ENCODE peak calls at places on chromosomes 4 and X, in six cellular contexts. N is H7; C is mesendoderm; L is heart left ventricle; M is CD8-positive, alpha-beta T cell; E is AG10803. I is an unnamed sample.

GRCh38 chr4:13933163-13933562 is 305.6 kb upstream of the BOD1L1 start:
- DNase-seq in N (no peak), C (no peak), L (no peak), M (no peak), E (peak), I (no peak)

GRCh38 chrX:35006361-35006760 is 63.8 kb downstream of the FAM47B start:
- DNase-seq in N (no peak), C (no peak), L (no peak), M (no peak), E (no peak), I (no peak)

GRCh38 chrX:153061732-153062131 is 5.5 kb downstream of the PNMA3 start:
- DNase-seq in N (no peak), C (no peak), L (no peak), M (no peak), E (peak), I (no peak)

GRCh38 chrX:147914609-147915008 is 2.9 kb downstream of the FMR1 start:
- DNase-seq in N (no peak), C (no peak), L (no peak), M (no peak), E (no peak), I (no peak)

GRCh38 chr4:159016527-159017137 is 86.2 kb upstream of the RAPGEF2 start:
- DNase-seq in N (peak), C (peak), L (no peak), M (no peak), E (no peak), I (no peak)

GRCh38 chr4:123709336-123709735 is 312.7 kb downstream of the SPRY1 start:
- DNase-seq in N (no peak), C (no peak), L (no peak), M (no peak), E (no peak), I (no peak)

GRCh38 chr4:31365006-31365690 is 645.0 kb downstream of the PCDH7 start:
- DNase-seq in N (peak), C (no peak), L (no peak), M (no peak), E (peak), I (no peak)

GRCh38 chrX:19545651-19546050 is 30.3 kb upstream of the MAP3K15 start:
- DNase-seq in N (no peak), C (no peak), L (no peak), M (no peak), E (no peak), I (no peak)

GRCh38 chr4:7518871-7519637 is 84.3 kb upstream of the PSAPL1 start:
- DNase-seq in N (no peak), C (no peak), L (peak), M (no peak), E (no peak), I (no peak)

GRCh38 chr4:186040316-186040715 is 28.6 kb upstream of the TLR3 start:
- DNase-seq in N (no peak), C (no peak), L (no peak), M (no peak), E (no peak), I (no peak)

GRCh38 chrX:20514358-20514757 is 247.6 kb upstream of the RPS6KA3 start:
- DNase-seq in N (no peak), C (no peak), L (no peak), M (no peak), E (peak), I (no peak)

GRCh38 chrX:124328765-124329164 is 3.7 kb upstream of the TEX13D start:
- DNase-seq in N (no peak), C (peak), L (no peak), M (no peak), E (peak), I (no peak)

GRCh38 chr4:119028296-119028695 is 107.3 kb upstream of the MYOZ2 start:
- DNase-seq in N (no peak), C (no peak), L (no peak), M (no peak), E (peak), I (no peak)

GRCh38 chr4:163161536-163162205 is 5.0 kb downstream of the NAF1 start:
- DNase-seq in N (no peak), C (no peak), L (no peak), M (no peak), E (peak), I (no peak)

GRCh38 chr4:81136161-81136910 is 78.7 kb downstream of the PRKG2 start:
- DNase-seq in N (no peak), C (no peak), L (no peak), M (no peak), E (peak), I (peak)

GRCh38 chr4:63269156-63269555 is 1140.1 kb downstream of the TECRL start:
- DNase-seq in N (no peak), C (no peak), L (no peak), M (no peak), E (no peak), I (no peak)

GRCh38 chr4:110527156-110527555 is 51.2 kb downstream of the ENPEP start:
- DNase-seq in N (no peak), C (no peak), L (no peak), M (no peak), E (no peak), I (no peak)

GRCh38 chr4:2347190-2347589 is 71.3 kb downstream of the ZFYVE28 start:
- DNase-seq in N (no peak), C (no peak), L (no peak), M (no peak), E (no peak), I (no peak)

GRCh38 chrX:153724252-153725038 is at the start of the genes ABCD1 and BCAP31:
- DNase-seq in N (peak), C (peak), L (peak), M (peak), E (peak), I (peak)

GRCh38 chrX:103442536-103442901 is 66.2 kb downstream of the BEX3 start:
- DNase-seq in N (no peak), C (no peak), L (no peak), M (no peak), E (peak), I (no peak)

GRCh38 chr4:82780398-82781231 is 18.0 kb downstream of the SCD5 start:
- DNase-seq in N (no peak), C (no peak), L (peak), M (no peak), E (no peak), I (peak)

GRCh38 chrX:22424141-22424915 is 151.6 kb downstream of the CBLL2 start:
- DNase-seq in N (no peak), C (no peak), L (no peak), M (no peak), E (no peak), I (no peak)

GRCh38 chr4:139278956-139279722 is 886 bp downstream of the MGARP start:
- DNase-seq in N (peak), C (peak), L (no peak), M (no peak), E (no peak), I (no peak)
- H3K4me3 ChIP-seq in N (peak), C (peak), L (peak), M (peak), E (peak), I (peak)

GRCh38 chrX:136878423-136878822 is 2.1 kb downstream of the RBMX start:
- DNase-seq in N (no peak), C (no peak), L (no peak), M (no peak), E (no peak), I (no peak)
- H3K4me3 ChIP-seq in N (peak), C (peak), L (peak), M (peak), E (peak), I (peak)

GRCh38 chr4:16909245-16909644 is 10.8 kb upstream of the LDB2 start:
- DNase-seq in N (peak), C (no peak), L (no peak), M (no peak), E (no peak), I (no peak)
- H3K4me3 ChIP-seq in N (no peak), C (no peak), L (peak), M (no peak), E (no peak), I (no peak)

GRCh38 chr4:23986270-23986669 is 96.4 kb upstream of the PPARGC1A start:
- DNase-seq in N (no peak), C (no peak), L (no peak), M (no peak), E (no peak), I (no peak)
- H3K4me3 ChIP-seq in N (no peak), C (no peak), L (no peak), M (no peak), E (no peak), I (no peak)

GRCh38 chr4:40200881-40201797 is 4.3 kb downstream of the RHOH start:
- DNase-seq in N (no peak), C (no peak), L (no peak), M (no peak), E (no peak), I (no peak)
- H3K4me3 ChIP-seq in N (no peak), C (no peak), L (no peak), M (peak), E (no peak), I (peak)

DNA sequence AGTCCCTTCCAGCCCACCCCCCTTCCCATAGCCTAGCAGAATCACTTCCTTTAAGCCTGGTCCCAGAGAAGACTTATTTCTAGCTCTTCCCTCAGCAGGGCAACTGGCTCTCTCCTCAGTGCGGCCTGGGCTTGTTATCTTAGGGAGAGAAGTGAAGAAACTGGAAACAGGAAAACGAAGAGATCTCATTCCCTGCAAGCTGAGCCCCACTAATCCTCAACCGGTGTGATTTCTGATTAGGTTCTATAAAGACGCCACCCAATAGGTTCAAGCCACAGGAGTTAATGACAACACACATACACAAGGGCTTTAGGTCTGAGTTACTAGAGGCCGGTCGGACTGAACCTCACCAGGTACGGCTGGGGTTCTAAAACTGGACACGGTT is 3.2 kb downstream of the GSX2 start:
- DNase-seq in N (peak), C (peak), L (no peak), M (no peak), E (no peak), I (no peak)
- H3K4me3 ChIP-seq in N (no peak), C (no peak), L (peak), M (no peak), E (no peak), I (no peak)

GRCh38 chr4:71186257-71186565 is 152.6 kb upstream of the SLC4A4 start:
- DNase-seq in N (no peak), C (no peak), L (no peak), M (no peak), E (no peak), I (peak)

GRCh38 chr4:71188951-71189350 is 149.9 kb upstream of the SLC4A4 start:
- DNase-seq in N (no peak), C (no peak), L (no peak), M (no peak), E (no peak), I (no peak)

GRCh38 chr4:71187399-71188196 is 151.2 kb upstream of the SLC4A4 start:
- DNase-seq in N (peak), C (peak), L (peak), M (no peak), E (peak), I (peak)

GRCh38 chr4:71188197-71188625 is 150.6 kb upstream of the SLC4A4 start:
- DNase-seq in N (peak), C (peak), L (no peak), M (no peak), E (no peak), I (no peak)

GRCh38 chr4:71186566-71187398 is 152.0 kb upstream of the SLC4A4 start:
- DNase-seq in N (peak), C (peak), L (peak), M (peak), E (peak), I (peak)
- H3K4me3 ChIP-seq in N (peak), C (peak), L (peak), M (peak), E (peak), I (peak)

DNA sequence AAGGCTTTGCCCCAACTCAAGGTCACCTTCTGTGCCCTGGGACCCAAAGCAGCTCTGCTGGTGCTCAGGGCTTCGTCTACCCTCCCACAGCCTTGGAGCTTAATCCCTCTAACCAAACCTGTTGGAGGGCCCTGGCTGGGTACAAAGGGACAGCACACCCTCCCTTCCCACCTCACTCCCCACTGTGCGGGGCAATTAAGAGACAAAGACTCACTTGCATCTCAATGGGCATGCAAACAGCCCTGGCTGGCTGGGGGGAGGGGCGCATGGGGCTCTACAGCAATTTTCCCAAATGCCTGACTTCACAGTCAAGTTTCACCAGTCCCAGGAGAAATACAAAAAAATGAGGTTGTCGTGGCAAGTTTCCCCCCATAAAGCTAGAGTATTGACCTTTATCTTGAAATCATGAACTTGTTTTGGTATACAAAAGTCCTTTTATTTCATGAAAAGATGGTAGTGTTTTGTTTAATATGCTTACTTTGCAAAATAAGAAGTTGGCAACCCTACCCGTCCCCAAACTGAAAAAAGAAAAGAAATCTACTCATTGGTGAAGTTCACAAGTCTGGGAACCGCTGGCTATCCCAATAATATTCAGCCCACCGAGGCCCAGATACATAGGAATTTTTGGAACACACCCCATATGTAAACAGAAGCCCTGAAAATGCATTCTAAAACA is 4.1 kb upstream of the CD99L2 start:
- DNase-seq in N (peak), C (peak), L (no peak), M (no peak), E (no peak), I (no peak)
- H3K4me3 ChIP-seq in N (peak), C (no peak), L (no peak), M (no peak), E (no peak), I (no peak)

DNA sequence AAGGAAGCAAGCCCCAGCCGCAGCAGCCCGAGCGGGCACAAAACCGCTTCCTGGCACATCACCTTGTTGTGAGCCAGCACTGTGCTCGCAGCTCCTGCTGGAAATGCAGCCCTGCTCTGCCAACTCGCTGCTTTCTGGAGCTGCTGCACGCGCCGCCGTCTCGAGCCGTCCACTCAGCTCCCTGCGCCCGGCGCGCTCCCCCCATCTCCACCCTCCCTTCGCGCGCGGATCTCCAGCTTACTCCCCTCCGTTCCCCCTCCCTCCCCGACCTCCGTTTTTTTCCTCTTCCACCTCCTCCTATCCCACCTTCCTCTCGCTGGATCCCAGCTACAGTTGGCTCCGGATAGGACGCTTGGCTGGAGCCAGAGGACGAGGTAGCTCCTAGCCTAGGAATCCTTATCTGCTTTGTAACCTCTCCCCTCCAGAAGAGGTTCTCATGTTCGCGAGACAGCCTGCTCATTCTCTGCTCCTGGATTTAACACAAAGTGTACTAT is at the start of gene SPOCK3:
- DNase-seq in N (peak), C (peak), L (peak), M (no peak), E (peak), I (no peak)
- H3K4me3 ChIP-seq in N (peak), C (peak), L (peak), M (no peak), E (peak), I (peak)

DNA sequence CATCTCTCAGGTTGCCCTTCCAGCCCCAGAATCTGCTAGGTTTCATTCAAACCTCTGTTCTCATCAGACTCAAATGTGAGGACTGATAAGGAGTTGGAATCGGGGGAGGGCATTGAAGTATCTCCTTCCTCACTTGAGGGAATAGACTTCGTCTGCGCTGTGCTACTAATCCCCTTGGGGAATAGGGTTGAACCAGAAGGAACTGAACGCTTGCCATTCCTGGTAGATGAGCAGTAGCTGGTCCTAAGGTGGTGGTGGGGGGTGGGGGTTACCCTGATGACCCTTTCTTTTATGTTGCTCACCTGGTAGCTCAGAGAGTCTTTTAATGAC is 692 bp upstream of the SLC9A7 start:
- DNase-seq in N (peak), C (peak), L (no peak), M (no peak), E (peak), I (no peak)
- H3K4me3 ChIP-seq in N (peak), C (no peak), L (peak), M (peak), E (peak), I (peak)

I was measured in sigmoid colon.